ENCODE peak calls at places on chromosomes 1 and 21, in six cellular contexts. One of them, this sample, is unnamed.

GRCh38 chr1:46611691-46612221 is 4.9 kb downstream of the MOB3C start:
- DNase-seq in H1: no peak
- DNase-seq in neuronal stem cell: no peak
- DNase-seq in mesendoderm: no peak
- DNase-seq in H9: peak; percentile 42
- DNase-seq in IMR-90: no peak
- DNase-seq in this sample: no peak

GRCh38 chr1:17355898-17356297 is 16.1 kb upstream of the PADI6 start:
- DNase-seq in H9: peak; percentile 26
- DNase-seq in neuronal stem cell: no peak
- DNase-seq in mesendoderm: no peak
- DNase-seq in IMR-90: no peak
- DNase-seq in H1: no peak
- DNase-seq in this sample: no peak

GRCh38 chr1:30376054-30376453 is 347.3 kb downstream of the MATN1 start:
- DNase-seq in neuronal stem cell: no peak
- DNase-seq in IMR-90: no peak
- DNase-seq in mesendoderm: no peak
- DNase-seq in H1: peak; percentile 8
- DNase-seq in H9: no peak
- DNase-seq in this sample: no peak

GRCh38 chr1:187010571-187011309 is 182.0 kb downstream of the PLA2G4A start:
- DNase-seq in neuronal stem cell: no peak
- DNase-seq in mesendoderm: no peak
- DNase-seq in IMR-90: peak; percentile 24
- DNase-seq in H9: no peak
- DNase-seq in H1: no peak
- DNase-seq in this sample: no peak

GRCh38 chr1:9145021-9145668 is 16.2 kb upstream of the GPR157 start:
- DNase-seq in IMR-90: peak; percentile 81
- DNase-seq in H9: no peak
- DNase-seq in H1: no peak
- DNase-seq in mesendoderm: peak; percentile 52
- DNase-seq in neuronal stem cell: no peak
- DNase-seq in this sample: peak; percentile 77

GRCh38 chr1:8598060-8598724 is 219.2 kb downstream of the RERE start:
- DNase-seq in mesendoderm: peak; percentile 57
- DNase-seq in H1: no peak
- DNase-seq in IMR-90: peak; percentile 78
- DNase-seq in H9: no peak
- DNase-seq in neuronal stem cell: no peak
- DNase-seq in this sample: peak; percentile 47

GRCh38 chr21:45202889-45203288 is 84.8 kb downstream of the POFUT2 start:
- DNase-seq in H1: no peak
- DNase-seq in H9: no peak
- DNase-seq in mesendoderm: no peak
- DNase-seq in IMR-90: no peak
- DNase-seq in neuronal stem cell: no peak
- DNase-seq in this sample: no peak

GRCh38 chr1:185338719-185339622 is 21.9 kb upstream of the IVNS1ABP start:
- DNase-seq in H1: no peak
- DNase-seq in mesendoderm: no peak
- DNase-seq in H9: no peak
- DNase-seq in neuronal stem cell: no peak
- DNase-seq in IMR-90: no peak
- DNase-seq in this sample: peak; percentile 35

GRCh38 chr1:145837658-145838057 is 7.8 kb upstream of the NUDT17 start:
- DNase-seq in IMR-90: no peak
- DNase-seq in H1: no peak
- DNase-seq in mesendoderm: no peak
- DNase-seq in H9: no peak
- DNase-seq in neuronal stem cell: no peak
- DNase-seq in this sample: no peak

GRCh38 chr1:24390924-24391782 is 22.4 kb downstream of the STPG1 start:
- DNase-seq in neuronal stem cell: peak; percentile 58
- DNase-seq in H9: peak; percentile 80
- DNase-seq in IMR-90: peak; percentile 86
- DNase-seq in mesendoderm: peak; percentile 79
- DNase-seq in H1: peak; percentile 66
- DNase-seq in this sample: peak; percentile 94

GRCh38 chr21:24671901-24672300 is 935.4 kb downstream of the MRPL39 start:
- DNase-seq in H1: no peak
- DNase-seq in H9: no peak
- DNase-seq in neuronal stem cell: no peak
- DNase-seq in IMR-90: no peak
- DNase-seq in mesendoderm: no peak
- DNase-seq in this sample: no peak
- H2BK15ac ChIP-seq in H1: no peak overlapping the region
- H2BK15ac ChIP-seq in H9: no peak overlapping the region
- H2BK15ac ChIP-seq in neuronal stem cell: no peak overlapping the region
- H2BK15ac ChIP-seq in IMR-90: no peak overlapping the region
- H2BK15ac ChIP-seq in mesendoderm: no peak overlapping the region
- H2BK15ac ChIP-seq in this sample: no peak overlapping the region

DNA sequence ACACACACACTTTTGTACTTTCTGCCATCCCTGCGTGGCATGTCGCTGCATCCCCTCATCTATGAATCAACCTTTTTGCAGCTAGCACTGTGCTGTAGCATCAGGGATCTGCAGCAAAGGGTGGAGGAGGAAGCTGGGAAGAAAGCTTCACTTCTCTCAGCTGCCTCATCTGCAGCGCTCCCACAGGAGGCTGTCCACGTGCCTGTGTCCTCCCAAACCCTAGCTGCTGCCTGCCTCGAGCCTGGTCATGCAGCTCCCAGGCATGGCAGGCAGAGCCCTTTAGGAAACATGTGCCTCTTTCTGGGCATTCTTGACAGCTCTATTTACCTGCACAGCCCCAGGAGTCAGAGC is 262.1 kb upstream of the SGIP1 start:
- DNase-seq in H9: no peak
- DNase-seq in IMR-90: peak; percentile 69
- DNase-seq in H1: no peak
- DNase-seq in neuronal stem cell: no peak
- DNase-seq in mesendoderm: no peak
- DNase-seq in this sample: no peak
- H2BK5ac ChIP-seq in H9: no peak overlapping the region
- H2BK5ac ChIP-seq in IMR-90: peak overlapping the region; percentile 99
- H2BK5ac ChIP-seq in H1: no peak overlapping the region
- H2BK5ac ChIP-seq in neuronal stem cell: peak overlapping the region; percentile 79
- H2BK5ac ChIP-seq in mesendoderm: peak overlapping the region; percentile 41
- H2BK5ac ChIP-seq in this sample: no peak overlapping the region

GRCh38 chr1:156104065-156104810 is 10.3 kb upstream of the LMNA start:
- DNase-seq in mesendoderm: peak; percentile 92
- DNase-seq in H9: peak; percentile 69
- DNase-seq in H1: no peak
- DNase-seq in IMR-90: peak; percentile 80
- DNase-seq in neuronal stem cell: no peak
- DNase-seq in this sample: peak; percentile 98
- H3K18ac ChIP-seq in mesendoderm: peak overlapping the region; percentile 2
- H3K18ac ChIP-seq in H9: peak overlapping the region; percentile 97
- H3K18ac ChIP-seq in H1: peak overlapping the region; percentile 55
- H3K18ac ChIP-seq in IMR-90: peak overlapping the region; percentile 55
- H3K18ac ChIP-seq in neuronal stem cell: peak overlapping the region; percentile 36
- H3K18ac ChIP-seq in this sample: peak overlapping the region; percentile 94

DNA sequence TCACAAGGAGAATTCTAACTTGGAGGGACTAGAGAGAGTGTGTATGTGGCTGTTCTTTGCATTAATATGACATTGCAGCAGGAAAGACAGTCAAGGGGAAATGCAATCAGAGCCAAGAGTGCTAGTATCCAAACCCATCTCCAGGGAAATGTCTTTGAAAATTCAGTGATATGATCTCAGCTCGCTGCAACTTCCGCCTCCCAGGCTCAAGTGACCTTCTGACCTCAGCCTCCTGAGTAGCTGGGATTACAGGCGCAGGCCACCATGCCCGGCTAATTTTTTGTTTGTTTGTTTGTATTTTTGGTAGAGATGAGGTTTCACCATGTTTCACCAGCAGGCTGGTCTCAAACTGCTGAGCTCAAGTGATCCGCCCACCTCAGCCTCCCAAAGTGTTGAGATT is 16.3 kb downstream of the VASH2 start:
- DNase-seq in mesendoderm: no peak
- DNase-seq in IMR-90: no peak
- DNase-seq in H9: no peak
- DNase-seq in neuronal stem cell: no peak
- DNase-seq in H1: no peak
- DNase-seq in this sample: no peak
- H2BK15ac ChIP-seq in mesendoderm: no peak overlapping the region
- H2BK15ac ChIP-seq in IMR-90: no peak overlapping the region
- H2BK15ac ChIP-seq in H9: no peak overlapping the region
- H2BK15ac ChIP-seq in neuronal stem cell: no peak overlapping the region
- H2BK15ac ChIP-seq in H1: no peak overlapping the region
- H2BK15ac ChIP-seq in this sample: no peak overlapping the region

GRCh38 chr1:192538407-192539311 is 36.9 kb upstream of the RGS1 start:
- DNase-seq in neuronal stem cell: no peak
- DNase-seq in H9: no peak
- DNase-seq in IMR-90: peak; percentile 78
- DNase-seq in mesendoderm: no peak
- DNase-seq in H1: no peak
- DNase-seq in this sample: peak; percentile 68

GRCh38 chr1:192544983-192545393 is 30.6 kb upstream of the RGS1 start:
- DNase-seq in neuronal stem cell: no peak
- DNase-seq in H9: no peak
- DNase-seq in mesendoderm: peak; percentile 49
- DNase-seq in IMR-90: peak; percentile 59
- DNase-seq in H1: no peak
- DNase-seq in this sample: peak; percentile 82

GRCh38 chr1:192543445-192543844 is 32.1 kb upstream of the RGS1 start:
- DNase-seq in IMR-90: no peak
- DNase-seq in neuronal stem cell: no peak
- DNase-seq in mesendoderm: no peak
- DNase-seq in H9: no peak
- DNase-seq in H1: no peak
- DNase-seq in this sample: no peak

GRCh38 chr1:192535916-192536662 is 39.5 kb upstream of the RGS1 start:
- DNase-seq in IMR-90: no peak
- DNase-seq in H1: no peak
- DNase-seq in mesendoderm: no peak
- DNase-seq in H9: no peak
- DNase-seq in neuronal stem cell: no peak
- DNase-seq in this sample: no peak

GRCh38 chr1:192539450-192540132 is 36.0 kb upstream of the RGS1 start:
- DNase-seq in IMR-90: peak; percentile 98
- DNase-seq in mesendoderm: peak; percentile 84
- DNase-seq in neuronal stem cell: peak; percentile 69
- DNase-seq in H9: no peak
- DNase-seq in H1: no peak
- DNase-seq in this sample: peak; percentile 98
- H2BK5ac ChIP-seq in IMR-90: peak overlapping the region; percentile 85
- H2BK5ac ChIP-seq in mesendoderm: no peak overlapping the region
- H2BK5ac ChIP-seq in neuronal stem cell: no peak overlapping the region
- H2BK5ac ChIP-seq in H9: peak overlapping the region; percentile 72
- H2BK5ac ChIP-seq in H1: no peak overlapping the region
- H2BK5ac ChIP-seq in this sample: no peak overlapping the region

GRCh38 chr1:43532716-43533115 is 2.0 kb downstream of the PTPRF start:
- DNase-seq in IMR-90: no peak
- DNase-seq in mesendoderm: no peak
- DNase-seq in H9: no peak
- DNase-seq in neuronal stem cell: no peak
- DNase-seq in H1: no peak
- DNase-seq in this sample: no peak
- H3K18ac ChIP-seq in IMR-90: no peak overlapping the region
- H3K18ac ChIP-seq in mesendoderm: no peak overlapping the region
- H3K18ac ChIP-seq in H9: no peak overlapping the region
- H3K18ac ChIP-seq in neuronal stem cell: no peak overlapping the region
- H3K18ac ChIP-seq in H1: no peak overlapping the region
- H3K18ac ChIP-seq in this sample: no peak overlapping the region

GRCh38 chr1:221720545-221720944 is 21.3 kb downstream of the DUSP10 start:
- DNase-seq in IMR-90: peak; percentile 58
- DNase-seq in neuronal stem cell: no peak
- DNase-seq in H9: no peak
- DNase-seq in mesendoderm: no peak
- DNase-seq in H1: no peak
- DNase-seq in this sample: no peak
- H2BK15ac ChIP-seq in IMR-90: peak overlapping the region; percentile 96
- H2BK15ac ChIP-seq in neuronal stem cell: no peak overlapping the region
- H2BK15ac ChIP-seq in H9: no peak overlapping the region
- H2BK15ac ChIP-seq in mesendoderm: no peak overlapping the region
- H2BK15ac ChIP-seq in H1: no peak overlapping the region
- H2BK15ac ChIP-seq in this sample: no peak overlapping the region

GRCh38 chr1:92922378-92923035 is 38.8 kb downstream of the DIPK1A start:
- DNase-seq in H9: no peak
- DNase-seq in H1: no peak
- DNase-seq in neuronal stem cell: no peak
- DNase-seq in IMR-90: no peak
- DNase-seq in mesendoderm: no peak
- DNase-seq in this sample: no peak

GRCh38 chr1:92921031-92922023 is 39.9 kb downstream of the DIPK1A start:
- DNase-seq in IMR-90: no peak
- DNase-seq in neuronal stem cell: no peak
- DNase-seq in H1: no peak
- DNase-seq in H9: no peak
- DNase-seq in mesendoderm: no peak
- DNase-seq in this sample: no peak

GRCh38 chr1:92923664-92924063 is 37.6 kb downstream of the DIPK1A start:
- DNase-seq in H9: no peak
- DNase-seq in neuronal stem cell: no peak
- DNase-seq in IMR-90: no peak
- DNase-seq in mesendoderm: no peak
- DNase-seq in H1: no peak
- DNase-seq in this sample: peak; percentile 37

GRCh38 chr1:92926873-92927272 is 34.4 kb downstream of the DIPK1A start:
- DNase-seq in neuronal stem cell: no peak
- DNase-seq in H9: no peak
- DNase-seq in mesendoderm: no peak
- DNase-seq in IMR-90: no peak
- DNase-seq in H1: no peak
- DNase-seq in this sample: no peak

GRCh38 chr1:92924501-92924900 is 36.8 kb downstream of the DIPK1A start:
- DNase-seq in neuronal stem cell: no peak
- DNase-seq in H1: no peak
- DNase-seq in mesendoderm: peak; percentile 47
- DNase-seq in IMR-90: no peak
- DNase-seq in H9: no peak
- DNase-seq in this sample: peak; percentile 37
- H2BK5ac ChIP-seq in neuronal stem cell: no peak overlapping the region
- H2BK5ac ChIP-seq in H1: no peak overlapping the region
- H2BK5ac ChIP-seq in mesendoderm: no peak overlapping the region
- H2BK5ac ChIP-seq in IMR-90: no peak overlapping the region
- H2BK5ac ChIP-seq in H9: no peak overlapping the region
- H2BK5ac ChIP-seq in this sample: no peak overlapping the region

This sample was measured in mesenchymal stem cell.